ENCODE peak calls at places on chromosomes 3 and 15, in four cellular contexts. Z is K562, U is HepG2, G is SK-N-SH. N is an unnamed sample.

GRCh38 chr3:146546366-146546965 is 2.1 kb upstream of the PLSCR1 start:
- DNase-seq in U (no peak), G (no peak), Z (no peak), N (no peak)

GRCh38 chr3:119304201-119304713 is 10.1 kb downstream of the ARHGAP31 start:
- DNase-seq in G (no peak), U (no peak), Z (no peak), N (no peak)

GRCh38 chr3:57275393-57275792 is 17.1 kb downstream of the ASB14 start:
- DNase-seq in U (no peak), Z (no peak), G (no peak), N (no peak)

GRCh38 chr3:108494862-108495531 is 15.4 kb downstream of the MYH15 start:
- DNase-seq in Z (no peak), G (peak; percentile 28), U (no peak), N (no peak)

GRCh38 chr3:176939022-176939817 is 258.1 kb downstream of the TBL1XR1 start:
- DNase-seq in G (peak; percentile 68), U (peak; percentile 67), Z (peak; percentile 61), N (peak; percentile 5)

GRCh38 chr15:63763476-63764123 is 70.1 kb downstream of the HERC1 start:
- DNase-seq in Z (no peak), G (no peak), U (no peak), N (peak; percentile 26)

GRCh38 chr15:89335289-89336041 is 841 bp upstream of the POLG start:
- DNase-seq in U (peak; percentile 10), G (peak; percentile 59), Z (peak; percentile 40), N (no peak)

GRCh38 chr15:67384761-67385160 is 130.2 kb downstream of the IQCH start:
- DNase-seq in G (no peak), U (no peak), Z (no peak), N (no peak)

GRCh38 chr15:99282129-99282528 is 30.8 kb downstream of the LRRC28 start:
- DNase-seq in G (no peak), Z (no peak), U (no peak), N (no peak)

GRCh38 chr15:63986751-63987341 is 59.4 kb downstream of the DAPK2 start:
- DNase-seq in G (no peak), U (no peak), Z (no peak), N (peak; percentile 96)

GRCh38 chr3:64685800-64686445 is 1.9 kb downstream of the ADAMTS9 start:
- DNase-seq in G (peak; percentile 84), Z (peak; percentile 28), U (peak; percentile 13), N (no peak)

GRCh38 chr15:33292718-33293307 is 18.0 kb upstream of the RYR3 start:
- DNase-seq in G (peak; percentile 67), U (peak; percentile 51), Z (peak; percentile 47), N (no peak)

GRCh38 chr3:193775421-193776077 is 182.5 kb downstream of the OPA1 start:
- DNase-seq in Z (no peak), G (no peak), U (no peak), N (no peak)

GRCh38 chr3:19688767-19689166 is 245.2 kb downstream of the EFHB start:
- DNase-seq in G (no peak), U (no peak), Z (no peak), N (no peak)

GRCh38 chr3:136817448-136817847 is 1.5 kb upstream of the SLC35G2 start:
- DNase-seq in Z (no peak), U (no peak), G (no peak), N (no peak)

DNA sequence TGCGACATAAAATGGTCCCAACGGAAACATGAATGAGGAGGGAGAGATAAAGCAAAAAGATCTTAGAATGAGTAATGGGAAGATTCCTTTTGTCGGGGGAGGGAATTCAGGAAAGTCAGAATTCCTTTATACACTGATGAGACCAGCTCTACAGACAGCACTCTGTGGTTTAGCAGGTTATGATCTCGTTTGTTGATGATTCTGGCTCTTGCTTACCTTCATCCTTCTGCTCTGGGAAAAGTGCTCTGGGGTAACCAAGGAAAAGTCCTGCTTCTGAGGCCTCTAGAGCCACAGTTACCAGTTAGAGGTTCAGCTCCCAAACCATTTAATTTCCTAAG is 150.7 kb upstream of the NR2E3 start:
- DNase-seq in G (no peak), U (no peak), Z (no peak), N (no peak)
- TF ChIP-seq NFIC in G (no peak), U (no peak), Z (no peak), N (no peak)

GRCh38 chr15:77689821-77690220 is 57.1 kb upstream of the LINGO1 start:
- DNase-seq in G (no peak), Z (no peak), U (no peak), N (no peak)
- TF ChIP-seq NFIC in G (no peak), Z (no peak), U (no peak), N (no peak)

DNA sequence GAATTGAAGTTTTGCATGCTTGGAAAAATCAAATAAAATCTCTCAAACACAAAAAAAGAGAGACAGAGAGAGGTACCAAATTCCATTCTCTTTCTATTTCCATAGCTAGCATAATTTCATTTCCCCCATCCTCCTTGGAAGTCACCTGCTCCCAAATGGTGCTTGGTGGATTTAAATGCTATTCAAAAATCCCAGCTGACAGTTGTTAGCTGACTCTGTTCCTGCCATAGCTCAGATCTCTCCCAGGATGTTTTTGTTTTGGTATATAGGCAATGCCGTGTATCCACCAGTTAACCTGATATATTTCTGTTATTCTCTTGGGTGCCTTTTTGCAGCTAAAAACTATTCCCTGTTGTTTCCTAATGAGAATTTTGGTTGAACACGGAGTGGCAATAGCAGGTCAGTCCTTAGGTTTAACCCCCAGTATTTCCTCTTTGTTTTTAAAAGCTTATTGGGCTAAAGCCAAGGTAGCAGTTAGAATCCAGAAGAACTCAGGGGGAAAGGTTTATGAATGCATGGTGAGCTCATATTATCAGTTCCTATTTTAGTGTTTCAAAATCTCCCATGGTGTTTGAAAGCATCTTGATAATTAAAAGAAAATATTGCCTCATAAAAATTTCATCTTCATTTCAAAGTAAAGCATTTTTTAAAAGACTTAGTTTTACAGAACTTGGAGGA is 240.0 kb upstream of the GBE1 start:
- DNase-seq in Z (no peak), U (no peak), G (no peak), N (no peak)
- TF ChIP-seq NFIC in Z (no peak), U (no peak), G (no peak), N (no peak)

DNA sequence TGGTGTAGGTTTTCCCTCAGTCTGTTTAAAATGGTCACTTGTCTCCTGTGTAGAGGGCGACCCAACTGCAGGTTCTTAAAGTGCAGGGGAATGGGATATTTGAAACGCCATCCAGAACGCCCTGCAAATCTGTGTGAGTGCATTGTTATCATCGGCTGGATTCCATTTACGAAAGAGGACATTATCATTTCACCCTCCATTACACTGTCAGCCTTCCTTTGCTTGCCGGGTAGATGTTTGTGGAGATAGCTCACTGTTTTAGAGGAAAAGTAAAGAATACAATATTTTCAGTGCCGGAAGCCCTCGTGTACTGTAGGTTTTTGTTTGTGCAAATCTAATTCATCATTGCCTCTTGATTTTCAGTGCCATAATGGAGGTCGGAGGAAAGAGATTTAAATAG is 353.9 kb downstream of the LRTM1 start:
- DNase-seq in G (peak; percentile 63), Z (no peak), U (no peak), N (no peak)
- TF ChIP-seq NFIC in G (no peak), Z (no peak), U (no peak), N (no peak)

DNA sequence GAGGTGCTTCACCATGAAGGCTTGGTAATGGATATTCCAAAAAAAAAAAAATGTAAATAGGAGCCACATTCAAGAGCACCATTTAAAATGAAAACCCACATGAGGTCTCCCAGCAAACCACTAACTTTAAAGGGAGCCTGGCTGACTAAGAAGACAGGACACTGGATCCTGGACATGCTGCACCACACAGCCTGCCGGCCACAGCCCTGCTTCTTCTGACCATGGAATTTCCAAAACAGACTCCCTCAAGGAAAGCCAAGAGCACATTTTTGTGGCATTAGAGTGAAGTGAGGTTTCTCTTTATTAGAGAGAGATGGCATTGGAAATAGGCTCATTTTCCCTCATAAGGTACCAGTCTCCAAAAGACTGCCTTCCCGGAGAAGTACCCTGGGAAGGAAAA is 113.9 kb downstream of the RORA start:
- DNase-seq in Z (no peak), U (no peak), G (no peak), N (no peak)
- TF ChIP-seq NFIC in Z (no peak), U (no peak), G (no peak), N (no peak)

DNA sequence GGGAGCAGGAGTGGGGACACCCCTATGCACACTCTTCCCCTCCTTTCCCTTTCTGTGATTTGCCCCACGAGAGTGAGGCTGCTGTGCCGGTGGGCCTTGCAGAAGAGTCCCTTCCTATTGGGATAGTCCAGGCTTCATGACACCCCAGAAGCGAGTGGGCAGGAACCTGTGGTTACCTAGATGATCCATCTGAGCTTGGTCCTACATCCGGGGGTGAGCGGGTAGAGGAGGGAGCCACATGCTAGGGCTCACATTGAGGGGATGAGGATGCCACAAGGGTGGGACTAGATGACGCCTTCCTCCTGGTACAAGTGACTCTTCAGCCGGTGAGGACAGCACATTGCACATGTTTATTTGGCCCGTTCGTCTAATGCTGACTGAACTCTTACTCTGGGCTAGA is 43.1 kb upstream of the ADPGK start:
- DNase-seq in Z (no peak), G (no peak), U (no peak), N (no peak)
- TF ChIP-seq NFIC in Z (no peak), G (no peak), U (no peak), N (no peak)

GRCh38 chr3:73669268-73669667 is 44.5 kb upstream of the PDZRN3 start:
- DNase-seq in Z (no peak), G (no peak), U (no peak), N (no peak)
- TF ChIP-seq NFIC in Z (no peak), G (no peak), U (no peak), N (no peak)

GRCh38 chr15:87618203-87618725 is 638.3 kb downstream of the NTRK3 start:
- DNase-seq in G (no peak), Z (no peak), U (no peak), N (no peak)
- TF ChIP-seq NFIC in G (no peak), Z (no peak), U (no peak), N (no peak)

GRCh38 chr15:45634442-45635190 is at the start of gene SQOR:
- DNase-seq in Z (peak; percentile 15), G (peak; percentile 81), U (peak; percentile 68), N (peak; percentile 59)

GRCh38 chr15:45628136-45628535 is 6.7 kb upstream of the SQOR start:
- DNase-seq in G (no peak), U (no peak), Z (no peak), N (no peak)

GRCh38 chr15:45631831-45632230 is 3.0 kb upstream of the SQOR start:
- DNase-seq in Z (no peak), G (no peak), U (no peak), N (no peak)

GRCh38 chr15:45635191-45635638 is 386 bp downstream of the SQOR start:
- DNase-seq in U (peak; percentile 41), G (peak; percentile 72), Z (no peak), N (no peak)

GRCh38 chr15:45630958-45631691 is 3.7 kb upstream of the SQOR start:
- DNase-seq in G (no peak), U (no peak), Z (no peak), N (no peak)
- TF ChIP-seq NFIC in G (no peak), U (no peak), Z (no peak), N (no peak)